ENCODE peak calls at places on chromosomes 13 and 19, in five cellular contexts. Q is CD8-positive, alpha-beta T cell; Y is glutamatergic neuron; Z is Calu3; P is uterus. I is an unnamed sample.

GRCh38 chr13:26254583-26255102 is 714 bp downstream of the CDK8 start:
- DNase-seq in Y (peak), Z (peak), Q (peak), P (peak), I (peak)

GRCh38 chr13:52067237-52067636 is 42.7 kb downstream of the UTP14C start:
- DNase-seq in P (no peak), Z (no peak), Y (no peak), Q (no peak), I (no peak)

GRCh38 chr13:111216166-111216960 is 101.3 kb downstream of the ARHGEF7 start:
- DNase-seq in Y (peak), Z (peak), P (no peak), Q (peak), I (no peak)

GRCh38 chr13:92896842-92897241 is 329.8 kb upstream of the GPC6 start:
- DNase-seq in Y (no peak), Q (no peak), Z (no peak), P (no peak), I (no peak)

GRCh38 chr13:30240608-30241007 is 66.7 kb downstream of the KATNAL1 start:
- DNase-seq in Q (no peak), Z (no peak), P (no peak), Y (no peak), I (no peak)

GRCh38 chr13:28089065-28089464 is 11.3 kb downstream of the FLT3 start:
- DNase-seq in Z (no peak), Q (no peak), Y (no peak), P (no peak), I (no peak)

GRCh38 chr19:29320611-29321010 is 107.7 kb upstream of the UQCRFS1 start:
- DNase-seq in P (no peak), Y (no peak), Z (no peak), Q (no peak), I (no peak)

GRCh38 chr13:51729853-51730553 is 74.0 kb downstream of the DHRS12 start:
- DNase-seq in Y (no peak), P (peak), Q (no peak), Z (peak), I (no peak)

GRCh38 chr19:13561461-13561860 is 55.2 kb upstream of the CACNA1A start:
- DNase-seq in Z (no peak), Q (no peak), P (no peak), Y (no peak), I (no peak)

GRCh38 chr13:29771247-29771646 is 79.2 kb downstream of the UBL3 start:
- DNase-seq in Y (no peak), Z (no peak), Q (no peak), P (no peak), I (no peak)

GRCh38 chr19:56348289-56348877 is 33.7 kb upstream of the ZSCAN5A start:
- DNase-seq in Q (no peak), P (no peak), Z (peak), Y (no peak), I (no peak)

GRCh38 chr13:99657848-99658265 is 156.6 kb downstream of the TM9SF2 start:
- DNase-seq in Z (peak), P (peak), Y (peak), Q (peak), I (peak)

GRCh38 chr19:15635016-15635805 is 5.5 kb upstream of the CYP4F3 start:
- DNase-seq in Q (no peak), Y (no peak), Z (no peak), P (no peak), I (no peak)

GRCh38 chr13:50052478-50052877 is 37.2 kb downstream of the KCNRG start:
- DNase-seq in Z (no peak), Q (no peak), Y (no peak), P (no peak), I (no peak)

GRCh38 chr19:18514800-18515682 is 6.8 kb downstream of the ELL start:
- DNase-seq in Q (no peak), Y (no peak), P (peak), Z (peak), I (no peak)

GRCh38 chr13:75492389-75492788 is 10.4 kb upstream of the TBC1D4 start:
- DNase-seq in Z (no peak), Y (no peak), Q (no peak), P (no peak), I (no peak)

GRCh38 chr13:20303636-20304035 is 71.5 kb upstream of the GJB6 start:
- DNase-seq in Q (no peak), Z (no peak), P (no peak), Y (no peak), I (no peak)

GRCh38 chr13:30696278-30697176 is 38.8 kb upstream of the ALOX5AP start:
- DNase-seq in Z (no peak), Y (no peak), Q (no peak), P (no peak), I (no peak)

GRCh38 chr13:102401305-102401704 is 543 bp downstream of the FGF14 start:
- DNase-seq in Y (no peak), Q (no peak), P (no peak), Z (no peak), I (no peak)

GRCh38 chr13:102401755-102402154 is at the start of gene FGF14:
- DNase-seq in Q (no peak), P (no peak), Z (no peak), Y (no peak), I (no peak)

GRCh38 chr13:102400619-102401125 is 1.2 kb downstream of the FGF14 start:
- DNase-seq in Q (no peak), Z (no peak), Y (peak), P (peak), I (no peak)

GRCh38 chr13:102402292-102402691 is 444 bp upstream of the FGF14 start:
- DNase-seq in Z (no peak), Y (peak), P (peak), Q (no peak), I (peak)

GRCh38 chr13:102399791-102400618 is 1.8 kb downstream of the FGF14 start:
- DNase-seq in Q (peak), P (no peak), Z (peak), Y (peak), I (no peak)
- TF ChIP-seq CTCF in Q (peak), P (no peak), Z (no peak), Y (no peak), I (no peak)

DNA sequence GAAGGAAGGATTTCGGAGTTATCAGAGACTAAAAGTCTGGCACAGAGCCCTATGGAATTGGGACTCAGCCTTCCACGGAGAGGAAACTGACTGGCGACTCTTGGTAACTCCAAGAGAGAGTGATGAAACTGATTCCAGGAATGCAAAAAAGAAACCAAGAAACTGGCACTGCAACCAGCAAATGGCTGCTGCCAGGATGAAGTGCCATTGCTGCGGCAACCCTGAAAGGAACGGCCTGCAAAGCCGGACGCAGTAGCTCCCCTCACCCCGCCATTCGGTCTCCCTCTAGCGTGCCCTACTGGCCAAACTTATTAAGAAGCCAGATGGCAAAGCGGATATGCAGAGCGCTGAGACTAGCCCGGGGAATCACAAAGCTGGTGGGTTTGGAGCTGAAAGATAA is 236.0 kb downstream of the PCDH9 start:
- DNase-seq in Q (no peak), Y (peak), Z (no peak), P (no peak), I (peak)
- TF ChIP-seq CTCF in Q (no peak), Y (peak), Z (no peak), P (no peak), I (peak)

GRCh38 chr19:10549733-10550132 is 6.0 kb downstream of the ATG4D start:
- DNase-seq in P (no peak), Q (no peak), Z (no peak), Y (no peak), I (no peak)

GRCh38 chr19:10553087-10553667 is 9.5 kb downstream of the ATG4D start:
- DNase-seq in Y (no peak), Z (no peak), Q (peak), P (no peak), I (no peak)

GRCh38 chr19:10550336-10550735 is 6.6 kb downstream of the ATG4D start:
- DNase-seq in Q (no peak), Y (no peak), P (no peak), Z (no peak), I (no peak)

GRCh38 chr19:10552596-10553053 is 8.9 kb downstream of the ATG4D start:
- DNase-seq in Q (no peak), Y (no peak), P (no peak), Z (no peak), I (no peak)

DNA sequence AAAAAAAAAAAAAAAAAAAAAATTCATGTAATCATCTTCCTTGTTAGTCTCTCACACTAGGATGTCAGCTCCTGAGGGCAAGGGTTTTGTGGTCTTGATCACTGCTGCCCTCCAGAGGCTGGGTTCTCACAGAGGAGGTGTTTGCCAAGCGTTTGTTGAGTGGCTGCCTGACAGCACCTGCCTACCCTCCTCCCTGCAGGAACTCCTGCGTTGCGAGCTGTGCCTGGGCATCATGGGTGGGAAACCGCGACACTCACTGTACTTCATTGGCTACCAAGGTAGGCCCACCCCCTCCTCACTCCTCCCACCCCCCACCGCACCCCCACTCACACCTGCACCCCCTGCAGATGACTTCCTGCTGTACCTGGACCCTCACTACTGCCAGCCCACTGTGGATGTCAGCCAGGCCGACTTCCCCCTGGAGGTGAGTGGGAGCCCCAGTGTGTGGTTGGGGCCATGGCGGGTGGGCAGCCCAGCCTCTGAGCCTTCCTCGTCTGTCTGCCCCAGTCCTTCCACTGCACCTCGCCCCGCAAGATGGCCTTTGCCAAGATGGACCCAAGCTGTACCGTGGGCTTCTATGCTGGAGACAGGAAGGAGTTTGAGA is 8.1 kb downstream of the ATG4D start:
- DNase-seq in Y (no peak), P (no peak), Z (peak), Q (peak), I (no peak)
- TF ChIP-seq CTCF in Y (no peak), P (no peak), Z (no peak), Q (no peak), I (no peak)

DNA sequence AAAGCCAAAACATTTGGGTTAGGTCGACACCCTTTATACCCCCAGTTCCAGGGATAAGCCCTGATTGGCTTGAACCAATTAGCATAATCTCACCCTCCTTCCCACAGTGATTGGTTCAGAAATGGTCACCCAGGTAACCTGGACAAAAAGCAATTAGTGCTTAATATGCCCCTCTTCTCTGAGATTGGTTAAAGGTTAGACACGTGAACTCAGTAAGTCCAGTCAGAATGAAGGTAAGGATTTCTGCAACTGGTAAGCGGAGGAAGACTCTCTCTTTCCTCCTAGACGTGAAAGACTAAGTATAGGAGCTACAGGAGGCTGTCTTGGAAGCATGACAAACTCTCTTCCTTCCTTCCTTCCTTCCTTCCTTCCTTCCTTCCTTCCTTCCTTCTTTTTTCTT is 1.3 kb upstream of the PNMA8C start:
- DNase-seq in Q (no peak), Y (no peak), P (no peak), Z (no peak), I (no peak)
- TF ChIP-seq CTCF in Q (no peak), Y (no peak), P (no peak), Z (no peak), I (no peak)

GRCh38 chr19:3369337-3370213 is 3.2 kb downstream of the NFIC start:
- DNase-seq in Y (no peak), Z (no peak), Q (no peak), P (peak), I (no peak)
- TF ChIP-seq CTCF in Y (peak), Z (no peak), Q (no peak), P (no peak), I (peak)

DNA sequence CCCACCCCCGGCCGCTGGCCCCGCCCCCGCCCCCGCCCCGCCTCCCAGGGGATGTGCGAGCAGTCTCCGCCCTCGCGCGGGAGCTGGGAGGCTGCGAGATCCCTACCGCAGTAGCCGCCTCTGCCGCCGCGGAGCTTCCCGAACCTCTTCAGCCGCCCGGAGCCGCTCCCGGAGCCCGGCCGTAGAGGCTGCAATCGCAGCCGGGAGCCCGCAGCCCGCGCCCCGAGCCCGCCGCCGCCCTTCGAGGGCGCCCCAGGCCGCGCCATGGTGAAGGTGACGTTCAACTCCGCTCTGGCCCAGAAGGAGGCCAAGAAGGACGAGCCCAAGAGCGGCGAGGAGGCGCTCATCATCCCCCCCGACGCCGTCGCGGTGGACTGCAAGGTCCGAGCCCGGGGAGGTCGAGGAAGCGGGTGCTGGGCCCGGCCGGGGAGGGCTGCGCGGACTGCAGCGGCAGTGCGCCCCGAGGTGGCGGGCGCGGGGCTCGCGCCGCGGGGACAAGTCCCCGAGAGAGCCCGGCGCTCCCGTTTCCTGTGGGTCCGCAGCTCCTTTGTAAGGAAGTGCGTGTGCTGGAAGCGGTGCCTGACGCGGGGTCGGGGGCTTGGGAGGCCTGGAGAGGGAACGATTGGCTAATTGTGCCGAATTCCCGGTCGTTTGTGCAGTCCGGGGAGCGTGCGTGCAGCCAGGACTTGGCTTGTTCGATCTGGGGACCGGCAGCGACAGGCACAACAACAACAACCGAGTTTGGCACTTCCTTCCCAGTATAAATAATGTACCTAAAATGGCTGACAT is at the start of gene ITM2B:
- DNase-seq in Q (peak), Z (peak), P (peak), Y (peak), I (peak)
- TF ChIP-seq CTCF in Q (peak), Z (peak), P (no peak), Y (no peak), I (peak)

DNA sequence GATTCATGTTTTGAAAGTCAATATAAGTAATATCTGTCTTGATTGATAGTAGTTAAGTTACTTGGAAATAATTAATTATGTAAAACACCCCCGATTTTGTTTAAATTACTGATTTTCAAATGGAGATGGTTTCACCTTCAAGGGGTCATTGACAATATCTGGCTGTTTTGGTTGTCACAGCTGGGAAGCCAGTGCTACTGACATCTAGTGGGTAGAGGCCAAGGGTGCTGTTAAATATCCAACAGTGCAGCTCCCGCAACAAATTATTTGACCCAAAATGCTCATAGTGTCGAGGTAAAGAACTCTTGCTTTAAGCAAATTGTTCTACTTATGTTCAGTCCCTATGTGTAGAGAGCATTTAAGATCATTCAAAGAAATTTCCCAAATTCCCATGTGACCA is 50.6 kb upstream of the PCDH20 start:
- DNase-seq in Z (no peak), Y (no peak), Q (no peak), P (no peak), I (no peak)
- TF ChIP-seq CTCF in Z (no peak), Y (no peak), Q (no peak), P (no peak), I (peak)

DNA sequence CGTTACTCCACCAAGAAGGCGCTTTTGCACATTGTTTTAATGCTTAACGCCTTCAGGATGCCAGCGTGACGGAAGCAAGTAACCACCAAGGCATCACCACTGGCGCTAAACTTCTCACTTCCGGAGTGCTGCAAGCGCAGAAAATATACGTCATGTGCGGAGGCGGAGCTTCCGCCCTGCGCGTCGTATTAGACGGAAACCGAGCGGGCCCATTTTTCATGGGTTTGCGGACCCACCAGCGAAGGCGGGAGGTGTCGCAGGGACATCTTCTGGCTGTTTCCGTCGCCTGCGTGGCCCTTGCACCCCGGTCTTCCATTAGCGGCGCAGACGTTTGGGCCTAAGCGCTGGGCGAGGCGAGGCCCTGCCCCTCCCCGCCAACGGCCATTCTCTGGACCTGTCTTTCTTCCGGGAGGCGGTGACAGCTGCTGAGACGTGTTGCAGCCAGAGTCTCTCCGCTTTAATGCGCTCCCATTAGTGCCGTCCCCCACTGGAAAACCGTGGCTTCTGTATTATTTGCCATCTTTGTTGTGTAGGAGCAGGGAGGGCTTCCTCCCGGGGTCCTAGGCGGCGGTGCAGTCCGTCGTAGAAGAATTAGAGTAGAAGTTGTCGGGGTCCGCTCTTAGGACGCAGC is at the start of gene ERCC5:
- DNase-seq in Z (peak), P (peak), Y (peak), Q (peak), I (peak)
- TF ChIP-seq CTCF in Z (no peak), P (peak), Y (no peak), Q (no peak), I (no peak)

GRCh38 chr19:34134190-34135032 is 37.9 kb upstream of the LSM14A start:
- DNase-seq in Z (peak), Y (peak), Q (peak), P (peak), I (peak)
- TF ChIP-seq CTCF in Z (no peak), Y (no peak), Q (no peak), P (no peak), I (no peak)

I was measured in neural crest cell.